ENCODE peak calls at places on chromosomes 3 and 15, in six cellular contexts. D is coronary artery; Z is activated T-cell treated with anti-CD3 and anti-CD28 coated beads for 1 hour; W is Calu3; J is effector CD4-positive, alpha-beta T cell; H is HTR-8/SVneo. R is an unnamed sample.

GRCh38 chr3:131047582-131047981 is 20.9 kb downstream of the NEK11 start:
- DNase-seq in D (no peak), Z (no peak), W (peak), J (no peak), H (no peak), R (no peak)

GRCh38 chr3:125001557-125002413 is 54.0 kb downstream of the HEG1 start:
- DNase-seq in D (no peak), Z (no peak), W (no peak), J (no peak), H (no peak), R (no peak)

GRCh38 chr15:81281925-81282895 is 41.7 kb downstream of the STARD5 start:
- DNase-seq in D (no peak), Z (no peak), W (no peak), J (no peak), H (no peak), R (no peak)

GRCh38 chr3:177451940-177452484 is 254.7 kb upstream of the TBL1XR1 start:
- DNase-seq in D (no peak), Z (no peak), W (no peak), J (no peak), H (no peak), R (no peak)

GRCh38 chr3:115960799-115961198 is 337.5 kb downstream of the GAP43 start:
- DNase-seq in D (no peak), Z (no peak), W (no peak), J (no peak), H (no peak), R (no peak)

GRCh38 chr15:48861813-48862431 is 16.0 kb upstream of the EID1 start:
- DNase-seq in D (no peak), Z (no peak), W (peak), J (peak), H (peak), R (peak)

GRCh38 chr3:65999606-66000005 is 39.1 kb downstream of the MAGI1 start:
- DNase-seq in D (no peak), Z (no peak), W (peak), J (no peak), H (no peak), R (no peak)

GRCh38 chr3:131596884-131597283 is 94.1 kb upstream of the MRPL3 start:
- DNase-seq in D (no peak), Z (no peak), W (no peak), J (no peak), H (no peak), R (no peak)

GRCh38 chr3:59709702-59710555 is 660.1 kb upstream of the CFAP20DC start:
- DNase-seq in D (no peak), Z (no peak), W (no peak), J (no peak), H (no peak), R (no peak)

GRCh38 chr3:196756738-196757137 is 17.1 kb downstream of the PAK2 start:
- DNase-seq in D (no peak), Z (no peak), W (no peak), J (no peak), H (no peak), R (no peak)

GRCh38 chr15:63843901-63844317 is 10.2 kb upstream of the HERC1 start:
- DNase-seq in D (no peak), Z (no peak), W (no peak), J (no peak), H (peak), R (no peak)

GRCh38 chr3:159418571-159419526 is 569.8 kb upstream of the IL12A start:
- DNase-seq in D (no peak), Z (no peak), W (peak), J (no peak), H (peak), R (no peak)

GRCh38 chr15:100781061-100781960 is 98.3 kb upstream of the ALDH1A3 start:
- DNase-seq in D (peak), Z (no peak), W (no peak), J (no peak), H (no peak), R (no peak)

GRCh38 chr3:125045194-125045593 is 10.6 kb downstream of the HEG1 start:
- DNase-seq in D (no peak), Z (no peak), W (no peak), J (no peak), H (no peak), R (no peak)

GRCh38 chr3:108448593-108448992 is 61.8 kb downstream of the MYH15 start:
- DNase-seq in D (no peak), Z (no peak), W (no peak), J (no peak), H (no peak), R (no peak)

GRCh38 chr15:90817117-90818057 is 51.0 kb upstream of the FURIN start:
- DNase-seq in D (no peak), Z (no peak), W (no peak), J (no peak), H (no peak), R (no peak)

GRCh38 chr3:138774529-138775253 is 60.0 kb downstream of the PIK3CB start:
- DNase-seq in D (no peak), Z (no peak), W (peak), J (no peak), H (peak), R (no peak)

GRCh38 chr3:119469378-119470189 is 821 bp downstream of the POGLUT1 start:
- DNase-seq in D (peak), Z (no peak), W (no peak), J (no peak), H (peak), R (no peak)

GRCh38 chr3:17195192-17195611 is 310.4 kb downstream of the PLCL2 start:
- DNase-seq in D (no peak), Z (no peak), W (no peak), J (no peak), H (no peak), R (no peak)

GRCh38 chr15:98876461-98877369 is 130.9 kb downstream of the PGPEP1L start:
- DNase-seq in D (no peak), Z (no peak), W (no peak), J (no peak), H (no peak), R (no peak)